ENCODE peak calls at places on chromosome 18, in nine cellular contexts. N is germinal center; D is A673; K is activated T-helper 1 cell treated with anti-CD3 and anti-CD28 coated beads, Interleukin-2, amount 50 U/mL, for 16 hours; M is AG04450; G is effector memory CD4-positive, alpha-beta T cell; I is posterior cingulate gyrus; X is breast epithelium; S is AML-193. Q is an unnamed sample.
A peak's percentile ranks its signal among the peaks of the same experiment; 100 is the strongest.

GRCh38 chr18:51578403-51578980 is 381.0 kb upstream of the MEX3C start:
- DNase-seq in K (no peak), S (no peak), N (no peak), I (no peak), X (no peak), M (no peak), D (no peak), G (no peak), Q (no peak)

GRCh38 chr18:35582899-35583558 is 1.5 kb downstream of the GALNT1 start:
- DNase-seq in N (no peak), M (no peak), X (no peak), I (no peak), D (peak; percentile 53), K (no peak), S (no peak), G (no peak), Q (no peak)

GRCh38 chr18:11514267-11514666 is 95.1 kb upstream of the SLC35G4 start:
- DNase-seq in G (no peak), S (no peak), X (no peak), M (no peak), K (no peak), D (no peak), N (no peak), I (no peak), Q (no peak)

GRCh38 chr18:68676913-68677312 is 38.0 kb downstream of the TMX3 start:
- DNase-seq in D (peak; percentile 65), G (no peak), M (no peak), I (no peak), S (no peak), K (no peak), X (no peak), N (no peak), Q (no peak)

GRCh38 chr18:46332956-46333355 is 228.8 kb downstream of the HAUS1 start:
- DNase-seq in N (no peak), D (no peak), S (no peak), I (peak; percentile 62), M (no peak), X (no peak), G (no peak), K (no peak), Q (no peak)

GRCh38 chr18:35661483-35662146 is 80.1 kb downstream of the GALNT1 start:
- DNase-seq in S (no peak), K (no peak), G (no peak), X (no peak), M (no peak), N (no peak), I (no peak), D (peak; percentile 17), Q (peak; percentile 6)

GRCh38 chr18:23515911-23516546 is 12.7 kb downstream of the RMC1 start:
- DNase-seq in S (peak; percentile 69), N (peak; percentile 70), G (peak; percentile 52), I (peak; percentile 76), D (peak; percentile 86), X (peak; percentile 73), M (peak; percentile 46), K (peak; percentile 57), Q (peak; percentile 80)

GRCh38 chr18:63177822-63178525 is 141.6 kb downstream of the BCL2 start:
- DNase-seq in S (no peak), K (no peak), I (no peak), D (peak; percentile 54), G (no peak), X (peak; percentile 63), N (no peak), M (no peak), Q (no peak)

GRCh38 chr18:53796042-53796729 is 428.3 kb downstream of the MBD2 start:
- DNase-seq in G (no peak), X (no peak), I (no peak), S (peak; percentile 25), M (peak; percentile 18), N (no peak), D (peak; percentile 36), K (no peak), Q (no peak)

GRCh38 chr18:56508637-56509036 is 129.8 kb downstream of the TXNL1 start:
- DNase-seq in N (no peak), G (no peak), K (no peak), X (no peak), D (no peak), I (no peak), M (no peak), S (no peak), Q (no peak)

GRCh38 chr18:55781481-55781957 is 193.5 kb upstream of the TCF4 start:
- DNase-seq in I (peak; percentile 39), S (peak; percentile 31), N (no peak), D (peak; percentile 87), M (no peak), X (no peak), K (no peak), G (no peak), Q (peak; percentile 58)